ENCODE peak calls at places on chromosomes 7 and 10, in four cellular contexts. B, L, Q and J are unnamed samples.

GRCh38 chr10:4144802-4145201 is 359.8 kb upstream of the KLF6 start:
- DNase-seq in B (no peak), Q (no peak), L (no peak), J (no peak)

GRCh38 chr10:124995605-124996004 is 53.7 kb downstream of the ZRANB1 start:
- DNase-seq in Q (peak), B (peak), L (no peak), J (peak)

GRCh38 chr10:70158113-70158512 is 11.6 kb upstream of the TYSND1 start:
- DNase-seq in Q (no peak), L (peak), B (no peak), J (no peak)

GRCh38 chr7:141045126-141045841 is 28.6 kb upstream of the TMEM178B start:
- DNase-seq in Q (no peak), B (no peak), L (no peak), J (no peak)

GRCh38 chr7:9124320-9124719 is 690.9 kb downstream of the NXPH1 start:
- DNase-seq in Q (no peak), B (no peak), L (no peak), J (no peak)

GRCh38 chr7:92731327-92732063 is 104.9 kb downstream of the CDK6 start:
- DNase-seq in L (peak), Q (no peak), B (no peak), J (no peak)

GRCh38 chr10:59346321-59346720 is 16.0 kb downstream of the FAM13C start:
- DNase-seq in Q (no peak), B (no peak), L (peak), J (peak)

GRCh38 chr7:28931565-28931964 is 26.6 kb downstream of the TRIL start:
- DNase-seq in L (no peak), Q (no peak), B (no peak), J (no peak)

GRCh38 chr7:98280296-98280695 is 1.2 kb upstream of the BRI3 start:
- DNase-seq in L (no peak), Q (no peak), B (no peak), J (no peak)

GRCh38 chr7:98278936-98279335 is 2.5 kb upstream of the BRI3 start:
- DNase-seq in B (no peak), Q (no peak), L (no peak), J (no peak)

GRCh38 chr7:98282727-98283126 is 1.2 kb downstream of the BRI3 start:
- DNase-seq in B (no peak), L (no peak), Q (no peak), J (no peak)

GRCh38 chr7:98281757-98282652 is 519 bp downstream of the BRI3 start:
- DNase-seq in B (no peak), L (no peak), Q (peak), J (no peak)

GRCh38 chr7:98280791-98281756 is at the start of gene BRI3:
- DNase-seq in B (peak), L (peak), Q (peak), J (peak)
- TF ChIP-seq CTCF in B (peak), L (no peak), Q (no peak), J (no peak)

GRCh38 chr7:132738254-132738653 is 162.0 kb upstream of the PLXNA4 start:
- DNase-seq in L (peak), Q (no peak), B (no peak), J (no peak)

GRCh38 chr7:132742152-132742551 is 165.9 kb upstream of the PLXNA4 start:
- DNase-seq in L (peak), B (no peak), Q (no peak), J (no peak)

GRCh38 chr7:132740176-132740575 is 163.9 kb upstream of the PLXNA4 start:
- DNase-seq in Q (no peak), L (no peak), B (no peak), J (no peak)

GRCh38 chr7:132735476-132735875 is 159.2 kb upstream of the PLXNA4 start:
- DNase-seq in B (no peak), L (no peak), Q (no peak), J (no peak)

GRCh38 chr7:132739271-132739955 is 163.1 kb upstream of the PLXNA4 start:
- DNase-seq in B (no peak), L (peak), Q (no peak), J (peak)
- TF ChIP-seq CTCF in B (no peak), L (no peak), Q (no peak), J (no peak)

DNA sequence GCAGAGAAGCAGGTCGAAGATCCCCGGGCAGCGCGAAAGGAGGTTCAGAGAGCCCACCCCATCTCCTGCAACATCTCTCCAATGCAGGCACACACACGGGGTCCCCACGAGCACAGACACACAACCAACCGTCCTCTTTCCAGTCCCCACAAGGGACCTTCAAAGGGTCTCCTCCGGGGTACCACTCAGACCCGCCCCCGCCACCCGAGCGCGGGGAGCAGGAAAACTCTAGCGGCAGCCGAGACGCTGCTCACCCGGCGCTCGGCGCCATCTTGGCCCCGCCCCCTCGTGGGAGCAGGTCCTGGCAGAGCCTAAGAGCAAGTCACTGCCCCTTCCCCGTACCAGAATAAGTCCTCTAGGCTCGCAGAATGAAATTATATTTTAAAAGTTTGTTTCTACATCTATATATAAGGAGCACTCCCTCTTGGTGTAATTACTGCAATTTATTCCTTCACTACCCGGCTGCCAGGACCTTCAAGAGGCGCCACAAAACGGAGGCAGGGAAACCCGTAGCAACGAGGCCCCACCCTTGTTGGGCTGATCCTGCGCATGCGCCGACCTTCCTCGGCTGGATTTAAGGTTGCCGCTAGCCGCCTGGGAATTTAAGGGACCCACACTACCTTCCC is at the start of the genes CNPY4 and TAF6:
- DNase-seq in L (peak), B (peak), Q (peak), J (peak)
- TF ChIP-seq CTCF in L (no peak), B (no peak), Q (peak), J (peak)

GRCh38 chr7:129952164-129952652 is 552 bp downstream of the UBE2H start:
- DNase-seq in L (peak), Q (peak), B (no peak), J (peak)
- TF ChIP-seq CTCF in L (no peak), Q (no peak), B (no peak), J (no peak)

GRCh38 chr10:100519321-100520051 is at the start of gene SEC31B:
- DNase-seq in Q (no peak), L (no peak), B (peak), J (peak)

GRCh38 chr10:100518761-100519241 is 860 bp downstream of the SEC31B start:
- DNase-seq in L (peak), B (peak), Q (peak), J (peak)

GRCh38 chr10:100520811-100521210 is 1.1 kb upstream of the SEC31B start:
- DNase-seq in L (peak), Q (no peak), B (no peak), J (no peak)

GRCh38 chr10:100515612-100516011 is 4.0 kb downstream of the SEC31B start:
- DNase-seq in L (no peak), Q (no peak), B (no peak), J (no peak)

DNA sequence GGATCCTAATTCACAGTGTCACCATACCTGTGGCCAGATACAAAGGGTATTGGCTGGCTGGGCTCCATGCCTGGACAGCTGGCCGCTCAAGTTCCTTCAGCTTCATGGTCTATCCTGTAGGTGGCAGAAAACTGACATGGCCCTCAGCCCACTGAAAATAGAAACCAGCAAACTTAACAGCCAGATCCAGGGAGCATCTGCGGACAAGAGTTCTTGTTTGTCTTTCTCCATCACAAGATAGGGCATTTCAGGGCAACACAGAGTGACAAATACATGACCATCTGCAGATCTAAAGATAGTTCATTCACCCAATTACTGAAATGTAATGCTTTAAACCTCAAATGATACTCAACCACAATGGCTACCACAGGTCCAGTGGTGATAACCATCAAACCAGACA is 2.8 kb downstream of the SEC31B start:
- DNase-seq in B (peak), L (no peak), Q (no peak), J (no peak)
- TF ChIP-seq CTCF in B (no peak), L (peak), Q (no peak), J (no peak)

DNA sequence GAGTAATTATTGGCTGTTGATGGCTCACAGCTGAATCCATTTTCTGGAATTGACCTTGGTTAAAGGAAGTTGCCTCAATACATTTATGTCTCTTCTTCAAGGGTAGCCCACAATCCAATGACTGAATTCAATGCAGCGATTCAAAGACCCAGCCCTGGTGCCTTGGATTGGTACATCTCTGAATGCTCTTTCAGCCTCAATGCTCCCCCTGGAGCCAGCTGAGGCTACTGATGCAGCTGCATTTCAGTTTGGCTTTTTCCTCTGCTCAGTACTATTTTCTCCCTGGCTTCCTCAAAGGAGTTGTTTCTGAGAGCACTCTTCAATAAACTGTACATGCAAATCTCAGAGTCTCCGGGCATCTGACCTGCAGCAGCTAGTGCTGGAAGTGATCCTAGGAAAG is 633 bp upstream of the EBLN1 start:
- DNase-seq in Q (no peak), L (no peak), B (peak), J (no peak)
- TF ChIP-seq CTCF in Q (no peak), L (no peak), B (no peak), J (no peak)

GRCh38 chr7:1912472-1913289 is 242.6 kb downstream of the ELFN1 start:
- DNase-seq in B (no peak), L (peak), Q (peak), J (no peak)
- TF ChIP-seq CTCF in B (no peak), L (peak), Q (no peak), J (no peak)